ENCODE peak calls at places on chromosomes 5 and 9, in ten cellular contexts. One of them, this sample, is unnamed.

GRCh38 chr9:80410106-80410505 is 838.3 kb downstream of the TLE4 start:
- DNase-seq in stomach: no peak
- DNase-seq in aorta: no peak
- DNase-seq in retinal pigment epithelial cell: no peak
- DNase-seq in fibroblast of lung: peak; percentile 38
- DNase-seq in IMR-90: no peak
- DNase-seq in mesendoderm: peak; percentile 72
- DNase-seq in A549: no peak
- DNase-seq in GM06990: no peak
- DNase-seq in psoas muscle: no peak
- DNase-seq in this sample: no peak

GRCh38 chr9:129496187-129497063 is 124.5 kb downstream of the C9orf50 start:
- DNase-seq in stomach: peak; percentile 96
- DNase-seq in aorta: peak; percentile 99
- DNase-seq in retinal pigment epithelial cell: peak; percentile 89
- DNase-seq in fibroblast of lung: peak; percentile 96
- DNase-seq in IMR-90: peak; percentile 91
- DNase-seq in mesendoderm: peak; percentile 98
- DNase-seq in A549: peak; percentile 86
- DNase-seq in GM06990: peak; percentile 70
- DNase-seq in psoas muscle: peak; percentile 97
- DNase-seq in this sample: peak; percentile 97

GRCh38 chr5:138466058-138466899 is 1.0 kb downstream of the EGR1 start:
- DNase-seq in stomach: peak; percentile 75
- DNase-seq in aorta: peak; percentile 85
- DNase-seq in retinal pigment epithelial cell: no peak
- DNase-seq in fibroblast of lung: peak; percentile 31
- DNase-seq in IMR-90: peak; percentile 39
- DNase-seq in mesendoderm: no peak
- DNase-seq in A549: no peak
- DNase-seq in GM06990: peak; percentile 34
- DNase-seq in psoas muscle: no peak
- DNase-seq in this sample: no peak

GRCh38 chr5:53403758-53404157 is 76.7 kb upstream of the FST start:
- DNase-seq in stomach: no peak
- DNase-seq in aorta: no peak
- DNase-seq in retinal pigment epithelial cell: no peak
- DNase-seq in fibroblast of lung: peak; percentile 54
- DNase-seq in IMR-90: peak; percentile 79
- DNase-seq in mesendoderm: no peak
- DNase-seq in A549: no peak
- DNase-seq in GM06990: no peak
- DNase-seq in psoas muscle: no peak
- DNase-seq in this sample: no peak

GRCh38 chr9:76415731-76416130 is 21.5 kb upstream of the RFK start:
- DNase-seq in stomach: peak; percentile 56
- DNase-seq in aorta: no peak
- DNase-seq in retinal pigment epithelial cell: peak; percentile 73
- DNase-seq in fibroblast of lung: peak; percentile 29
- DNase-seq in IMR-90: no peak
- DNase-seq in mesendoderm: no peak
- DNase-seq in A549: no peak
- DNase-seq in GM06990: no peak
- DNase-seq in psoas muscle: no peak
- DNase-seq in this sample: no peak

GRCh38 chr5:55218966-55219365 is 8.1 kb downstream of the MCIDAS start:
- DNase-seq in stomach: peak; percentile 97
- DNase-seq in aorta: no peak
- DNase-seq in retinal pigment epithelial cell: no peak
- DNase-seq in fibroblast of lung: no peak
- DNase-seq in IMR-90: no peak
- DNase-seq in mesendoderm: peak; percentile 66
- DNase-seq in A549: no peak
- DNase-seq in GM06990: no peak
- DNase-seq in psoas muscle: no peak
- DNase-seq in this sample: no peak

GRCh38 chr9:76887003-76887821 is 18.7 kb downstream of the PRUNE2 start:
- DNase-seq in stomach: no peak
- DNase-seq in aorta: no peak
- DNase-seq in retinal pigment epithelial cell: no peak
- DNase-seq in fibroblast of lung: no peak
- DNase-seq in IMR-90: no peak
- DNase-seq in mesendoderm: no peak
- DNase-seq in A549: no peak
- DNase-seq in GM06990: peak; percentile 23
- DNase-seq in psoas muscle: no peak
- DNase-seq in this sample: no peak

GRCh38 chr5:26700759-26701384 is 337.5 kb downstream of the CDH9 start:
- DNase-seq in stomach: no peak
- DNase-seq in aorta: no peak
- DNase-seq in retinal pigment epithelial cell: peak; percentile 22
- DNase-seq in fibroblast of lung: no peak
- DNase-seq in IMR-90: no peak
- DNase-seq in mesendoderm: peak; percentile 60
- DNase-seq in A549: peak; percentile 47
- DNase-seq in GM06990: no peak
- DNase-seq in psoas muscle: no peak
- DNase-seq in this sample: no peak

GRCh38 chr5:144205141-144205551 is 34.5 kb downstream of the KCTD16 start:
- DNase-seq in stomach: no peak
- DNase-seq in aorta: peak; percentile 80
- DNase-seq in retinal pigment epithelial cell: no peak
- DNase-seq in fibroblast of lung: peak; percentile 44
- DNase-seq in IMR-90: peak; percentile 50
- DNase-seq in mesendoderm: peak; percentile 51
- DNase-seq in A549: no peak
- DNase-seq in GM06990: no peak
- DNase-seq in psoas muscle: peak; percentile 49
- DNase-seq in this sample: peak; percentile 55

GRCh38 chr5:144207875-144208444 is 37.3 kb downstream of the KCTD16 start:
- DNase-seq in stomach: no peak
- DNase-seq in aorta: no peak
- DNase-seq in retinal pigment epithelial cell: no peak
- DNase-seq in fibroblast of lung: no peak
- DNase-seq in IMR-90: no peak
- DNase-seq in mesendoderm: no peak
- DNase-seq in A549: no peak
- DNase-seq in GM06990: no peak
- DNase-seq in psoas muscle: no peak
- DNase-seq in this sample: no peak

GRCh38 chr5:144203750-144204596 is 33.3 kb downstream of the KCTD16 start:
- DNase-seq in stomach: peak; percentile 42
- DNase-seq in aorta: no peak
- DNase-seq in retinal pigment epithelial cell: no peak
- DNase-seq in fibroblast of lung: peak; percentile 86
- DNase-seq in IMR-90: peak; percentile 82
- DNase-seq in mesendoderm: peak; percentile 70
- DNase-seq in A549: no peak
- DNase-seq in GM06990: no peak
- DNase-seq in psoas muscle: no peak
- DNase-seq in this sample: no peak

GRCh38 chr5:144206136-144206535 is 35.5 kb downstream of the KCTD16 start:
- DNase-seq in stomach: no peak
- DNase-seq in aorta: no peak
- DNase-seq in retinal pigment epithelial cell: no peak
- DNase-seq in fibroblast of lung: no peak
- DNase-seq in IMR-90: peak; percentile 51
- DNase-seq in mesendoderm: no peak
- DNase-seq in A549: no peak
- DNase-seq in GM06990: no peak
- DNase-seq in psoas muscle: no peak
- DNase-seq in this sample: no peak

GRCh38 chr5:144209421-144209820 is 38.7 kb downstream of the KCTD16 start:
- DNase-seq in stomach: no peak
- DNase-seq in aorta: no peak
- DNase-seq in retinal pigment epithelial cell: no peak
- DNase-seq in fibroblast of lung: no peak
- DNase-seq in IMR-90: no peak
- DNase-seq in mesendoderm: no peak
- DNase-seq in A549: no peak
- DNase-seq in GM06990: no peak
- DNase-seq in psoas muscle: no peak
- DNase-seq in this sample: no peak
- H3K4me3 ChIP-seq in stomach: no peak overlapping the region
- H3K4me3 ChIP-seq in aorta: no peak overlapping the region
- H3K4me3 ChIP-seq in retinal pigment epithelial cell: no peak overlapping the region
- H3K4me3 ChIP-seq in fibroblast of lung: no peak overlapping the region
- H3K4me3 ChIP-seq in IMR-90: no peak overlapping the region
- H3K4me3 ChIP-seq in mesendoderm: no peak overlapping the region
- H3K4me3 ChIP-seq in A549: no peak overlapping the region
- H3K4me3 ChIP-seq in GM06990: no peak overlapping the region
- H3K4me3 ChIP-seq in psoas muscle: no peak overlapping the region
- H3K4me3 ChIP-seq in this sample: no peak overlapping the region

DNA sequence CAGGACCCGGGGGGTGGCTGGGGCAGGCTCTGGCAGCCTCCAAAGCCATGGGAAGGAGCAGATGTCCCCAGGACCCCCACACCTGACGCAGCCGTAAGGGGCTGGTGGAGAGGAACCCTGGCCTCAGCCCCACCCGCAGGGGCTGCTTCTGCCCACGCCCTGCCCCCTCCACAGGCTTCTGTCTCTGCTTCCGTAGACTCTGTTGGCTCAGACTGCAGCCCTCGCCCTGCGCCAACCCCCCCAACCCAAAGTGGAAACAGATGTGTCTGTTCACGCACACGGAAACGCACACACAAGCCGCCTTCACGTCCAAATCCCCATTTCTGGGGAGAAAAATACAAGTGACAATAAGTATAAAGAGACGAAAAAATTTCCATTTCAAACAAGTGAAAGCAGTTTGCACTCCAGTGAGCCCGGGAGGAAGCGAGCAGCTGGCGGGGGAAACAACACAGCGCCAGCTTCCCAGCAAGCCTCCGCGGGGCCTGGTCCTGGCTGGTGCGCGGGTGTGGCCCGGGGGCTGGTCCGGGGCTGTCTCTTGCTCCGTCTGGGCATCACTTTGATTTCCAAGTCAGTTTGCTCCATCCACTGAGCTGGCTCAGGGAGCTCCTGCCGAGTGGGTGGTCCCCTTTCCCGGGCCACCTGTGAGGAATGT is 32.6 kb upstream of the RXRA start:
- DNase-seq in stomach: no peak
- DNase-seq in aorta: peak; percentile 79
- DNase-seq in retinal pigment epithelial cell: no peak
- DNase-seq in fibroblast of lung: peak; percentile 11
- DNase-seq in IMR-90: no peak
- DNase-seq in mesendoderm: no peak
- DNase-seq in A549: no peak
- DNase-seq in GM06990: no peak
- DNase-seq in psoas muscle: peak; percentile 56
- DNase-seq in this sample: no peak
- H3K4me3 ChIP-seq in stomach: peak overlapping the region; percentile 34
- H3K4me3 ChIP-seq in aorta: no peak overlapping the region
- H3K4me3 ChIP-seq in retinal pigment epithelial cell: no peak overlapping the region
- H3K4me3 ChIP-seq in fibroblast of lung: peak overlapping the region; percentile 38
- H3K4me3 ChIP-seq in IMR-90: no peak overlapping the region
- H3K4me3 ChIP-seq in mesendoderm: no peak overlapping the region
- H3K4me3 ChIP-seq in A549: no peak overlapping the region
- H3K4me3 ChIP-seq in GM06990: no peak overlapping the region
- H3K4me3 ChIP-seq in psoas muscle: peak overlapping the region; percentile 13
- H3K4me3 ChIP-seq in this sample: peak overlapping the region; percentile 19

GRCh38 chr9:12774861-12775367 is at the start of gene LURAP1L:
- DNase-seq in stomach: peak; percentile 64
- DNase-seq in aorta: no peak
- DNase-seq in retinal pigment epithelial cell: peak; percentile 34
- DNase-seq in fibroblast of lung: peak; percentile 94
- DNase-seq in IMR-90: peak; percentile 83
- DNase-seq in mesendoderm: peak; percentile 78
- DNase-seq in A549: peak; percentile 58
- DNase-seq in GM06990: no peak
- DNase-seq in psoas muscle: no peak
- DNase-seq in this sample: no peak

GRCh38 chr9:12771891-12772290 is 2.9 kb upstream of the LURAP1L start:
- DNase-seq in stomach: no peak
- DNase-seq in aorta: no peak
- DNase-seq in retinal pigment epithelial cell: no peak
- DNase-seq in fibroblast of lung: no peak
- DNase-seq in IMR-90: peak; percentile 47
- DNase-seq in mesendoderm: peak; percentile 6
- DNase-seq in A549: no peak
- DNase-seq in GM06990: no peak
- DNase-seq in psoas muscle: no peak
- DNase-seq in this sample: no peak

GRCh38 chr9:12775963-12776774 is 1.3 kb downstream of the LURAP1L start:
- DNase-seq in stomach: peak; percentile 82
- DNase-seq in aorta: peak; percentile 92
- DNase-seq in retinal pigment epithelial cell: peak; percentile 51
- DNase-seq in fibroblast of lung: peak; percentile 95
- DNase-seq in IMR-90: peak; percentile 89
- DNase-seq in mesendoderm: peak; percentile 85
- DNase-seq in A549: peak; percentile 81
- DNase-seq in GM06990: peak; percentile 69
- DNase-seq in psoas muscle: peak; percentile 86
- DNase-seq in this sample: peak; percentile 85

GRCh38 chr9:12775373-12775962 is 648 bp downstream of the LURAP1L start:
- DNase-seq in stomach: no peak
- DNase-seq in aorta: peak; percentile 75
- DNase-seq in retinal pigment epithelial cell: no peak
- DNase-seq in fibroblast of lung: no peak
- DNase-seq in IMR-90: no peak
- DNase-seq in mesendoderm: peak; percentile 8
- DNase-seq in A549: no peak
- DNase-seq in GM06990: no peak
- DNase-seq in psoas muscle: no peak
- DNase-seq in this sample: no peak

GRCh38 chr9:12773562-12773961 is 1.3 kb upstream of the LURAP1L start:
- DNase-seq in stomach: no peak
- DNase-seq in aorta: no peak
- DNase-seq in retinal pigment epithelial cell: no peak
- DNase-seq in fibroblast of lung: peak; percentile 87
- DNase-seq in IMR-90: peak; percentile 49
- DNase-seq in mesendoderm: no peak
- DNase-seq in A549: no peak
- DNase-seq in GM06990: no peak
- DNase-seq in psoas muscle: no peak
- DNase-seq in this sample: no peak
- H3K4me3 ChIP-seq in stomach: no peak overlapping the region
- H3K4me3 ChIP-seq in aorta: no peak overlapping the region
- H3K4me3 ChIP-seq in retinal pigment epithelial cell: no peak overlapping the region
- H3K4me3 ChIP-seq in fibroblast of lung: no peak overlapping the region
- H3K4me3 ChIP-seq in IMR-90: no peak overlapping the region
- H3K4me3 ChIP-seq in mesendoderm: no peak overlapping the region
- H3K4me3 ChIP-seq in A549: no peak overlapping the region
- H3K4me3 ChIP-seq in GM06990: no peak overlapping the region
- H3K4me3 ChIP-seq in psoas muscle: no peak overlapping the region
- H3K4me3 ChIP-seq in this sample: no peak overlapping the region

DNA sequence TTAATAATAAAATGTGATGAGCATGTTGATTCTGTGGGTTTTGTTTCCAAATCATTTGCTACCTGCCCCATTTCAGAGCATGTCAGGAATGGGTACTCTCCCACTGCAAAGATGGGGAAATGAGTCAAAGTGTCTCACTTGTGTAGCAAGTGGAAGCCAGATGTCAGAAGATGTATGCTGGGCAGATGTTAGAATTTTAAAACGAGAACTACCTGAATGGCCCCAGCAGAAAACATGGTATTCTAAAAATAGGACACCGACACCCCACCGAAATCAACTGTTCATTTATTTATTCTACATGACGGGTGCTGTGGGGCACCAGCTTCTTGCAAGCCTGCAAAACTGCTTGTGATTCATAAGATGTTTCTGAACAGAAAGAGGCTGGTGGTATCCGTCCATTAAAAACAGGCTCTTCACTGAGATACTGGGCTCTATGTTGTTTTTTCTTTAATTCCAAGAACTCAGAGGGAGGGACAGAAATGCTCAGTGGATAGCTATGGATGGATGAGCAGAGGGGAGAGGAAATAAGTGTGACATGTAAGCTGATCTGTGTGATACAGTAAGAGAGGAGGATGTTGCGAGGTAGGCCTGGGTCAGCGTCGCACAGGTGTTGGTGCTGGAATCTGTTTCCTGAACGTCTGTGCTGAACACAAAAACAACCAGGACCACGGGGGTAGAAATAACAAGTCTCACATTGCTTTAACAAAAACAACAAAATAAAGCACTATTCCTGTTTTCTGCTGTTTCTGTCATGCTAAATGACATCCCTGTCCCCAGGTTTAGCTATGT is 157.2 kb downstream of the EFNA5 start:
- DNase-seq in stomach: no peak
- DNase-seq in aorta: no peak
- DNase-seq in retinal pigment epithelial cell: no peak
- DNase-seq in fibroblast of lung: no peak
- DNase-seq in IMR-90: no peak
- DNase-seq in mesendoderm: no peak
- DNase-seq in A549: no peak
- DNase-seq in GM06990: no peak
- DNase-seq in psoas muscle: no peak
- DNase-seq in this sample: no peak
- H3K4me3 ChIP-seq in stomach: no peak overlapping the region
- H3K4me3 ChIP-seq in aorta: no peak overlapping the region
- H3K4me3 ChIP-seq in retinal pigment epithelial cell: no peak overlapping the region
- H3K4me3 ChIP-seq in fibroblast of lung: no peak overlapping the region
- H3K4me3 ChIP-seq in IMR-90: no peak overlapping the region
- H3K4me3 ChIP-seq in mesendoderm: no peak overlapping the region
- H3K4me3 ChIP-seq in A549: no peak overlapping the region
- H3K4me3 ChIP-seq in GM06990: no peak overlapping the region
- H3K4me3 ChIP-seq in psoas muscle: no peak overlapping the region
- H3K4me3 ChIP-seq in this sample: no peak overlapping the region

This sample was measured in suprapubic skin.